ENCODE peak calls at places on chromosomes 12 and 14, in four cellular contexts. W is GM04504, E is HAP-1, C is mucosa of descending colon. X is an unnamed sample.

GRCh38 chr14:106308839-106309389 is 782.5 kb downstream of the TMEM121 start:
- DNase-seq in C (peak; percentile 61), W (no peak), E (peak; percentile 59), X (peak; percentile 49)

GRCh38 chr12:70619471-70620152 is 17.6 kb downstream of the PTPRB start:
- DNase-seq in E (no peak), W (no peak), C (no peak), X (no peak)

GRCh38 chr12:132170637-132171292 is 26.5 kb downstream of the NOC4L start:
- DNase-seq in W (no peak), E (no peak), C (peak; percentile 49), X (no peak)

GRCh38 chr12:113462880-113463745 is 8.6 kb downstream of the LHX5 start:
- DNase-seq in E (no peak), W (no peak), C (no peak), X (no peak)

GRCh38 chr14:34187645-34188044 is 236.8 kb upstream of the EGLN3 start:
- DNase-seq in E (no peak), W (no peak), C (no peak), X (no peak)

GRCh38 chr12:106459534-106459933 is 102.0 kb downstream of the POLR3B start:
- DNase-seq in W (no peak), E (no peak), C (no peak), X (no peak)

GRCh38 chr14:77271113-77271710 is at the start of gene NGB:
- DNase-seq in W (no peak), C (no peak), E (no peak), X (no peak)

GRCh38 chr12:45670339-45671065 is 59.0 kb upstream of the ARID2 start:
- DNase-seq in W (no peak), C (no peak), E (no peak), X (no peak)

GRCh38 chr14:75138492-75138891 is 11.6 kb upstream of the NEK9 start:
- DNase-seq in E (no peak), C (no peak), W (no peak), X (no peak)

GRCh38 chr12:129073157-129073915 is 220.1 kb downstream of the GLT1D1 start:
- DNase-seq in W (no peak), E (no peak), C (no peak), X (no peak)

GRCh38 chr14:100278702-100279101 is 27.5 kb downstream of the SLC25A29 start:
- DNase-seq in W (no peak), E (no peak), C (no peak), X (no peak)

GRCh38 chr14:78997811-78998210 is 827.6 kb downstream of the NRXN3 start:
- DNase-seq in E (no peak), C (no peak), W (peak; percentile 17), X (no peak)

GRCh38 chr12:78864483-78865296 is at the start of gene SYT1:
- DNase-seq in W (peak; percentile 38), E (no peak), C (peak; percentile 50), X (peak; percentile 40)

GRCh38 chr12:47995976-47996375 is 8.3 kb downstream of the COL2A1 start:
- DNase-seq in W (peak; percentile 30), C (no peak), E (no peak), X (no peak)

GRCh38 chr12:49889361-49890095 is 14.2 kb downstream of the FAIM2 start:
- DNase-seq in W (no peak), C (no peak), E (no peak), X (no peak)

GRCh38 chr12:132219323-132219722 is 75.1 kb downstream of the NOC4L start:
- DNase-seq in C (peak; percentile 40), E (no peak), W (no peak), X (no peak)

GRCh38 chr14:29861996-29862395 is 65.7 kb downstream of the PRKD1 start:
- DNase-seq in W (no peak), C (no peak), E (no peak), X (no peak)

GRCh38 chr12:647713-648085 is 15.5 kb downstream of the NINJ2 start:
- DNase-seq in W (no peak), E (no peak), C (no peak), X (no peak)

GRCh38 chr14:89493877-89494634 is 77.0 kb upstream of the FOXN3 start:
- DNase-seq in E (peak; percentile 10), W (no peak), C (no peak), X (no peak)

GRCh38 chr12:9951026-9951652 is 19.0 kb upstream of the CLEC2A start:
- DNase-seq in C (no peak), E (no peak), W (no peak), X (no peak)

GRCh38 chr12:1435456-1435855 is 158.9 kb downstream of the FBXL14 start:
- DNase-seq in C (no peak), E (no peak), W (no peak), X (peak; percentile 57)

GRCh38 chr12:22481557-22482104 is 62.7 kb downstream of the C2CD5 start:
- DNase-seq in C (no peak), W (no peak), E (no peak), X (peak; percentile 56)